ENCODE peak calls at places on chromosomes 5 and 9, in ten cellular contexts. O, C, V, Q, J, A, U, X, Y and I are unnamed samples.
A peak's percentile ranks its signal among the peaks of the same experiment; 100 is the strongest.

GRCh38 chr5:133744909-133745308 is 132.6 kb upstream of the FSTL4 start:
- DNase-seq in O (no peak), C (no peak), V (no peak), Q (no peak), J (no peak), A (no peak), U (no peak), X (no peak), Y (no peak), I (no peak)

GRCh38 chr9:92728831-92729734 is 35.5 kb downstream of the BICD2 start:
- DNase-seq in O (no peak), C (peak; percentile 54), V (peak; percentile 43), Q (no peak), J (no peak), A (no peak), U (no peak), X (peak; percentile 32), Y (no peak), I (peak; percentile 66)

GRCh38 chr5:84437673-84438315 is 53.1 kb upstream of the EDIL3 start:
- DNase-seq in O (peak; percentile 85), C (no peak), V (no peak), Q (no peak), J (no peak), A (no peak), U (no peak), X (no peak), Y (no peak), I (no peak)

GRCh38 chr5:119397518-119398380 is 41.9 kb downstream of the TNFAIP8 start:
- DNase-seq in O (peak; percentile 76), C (no peak), V (no peak), Q (no peak), J (no peak), A (no peak), U (no peak), X (no peak), Y (no peak), I (no peak)

GRCh38 chr9:112489039-112489546 is 2.5 kb downstream of the KIAA1958 start:
- DNase-seq in O (no peak), C (peak; percentile 40), V (no peak), Q (no peak), J (no peak), A (no peak), U (no peak), X (no peak), Y (no peak), I (no peak)

GRCh38 chr5:95029569-95030366 is 255.1 kb downstream of the MCTP1 start:
- DNase-seq in O (no peak), C (peak; percentile 3), V (no peak), Q (no peak), J (no peak), A (no peak), U (no peak), X (no peak), Y (no peak), I (no peak)

GRCh38 chr5:52961238-52961637 is 27.9 kb upstream of the ITGA2 start:
- DNase-seq in O (no peak), C (no peak), V (no peak), Q (no peak), J (no peak), A (no peak), U (no peak), X (no peak), Y (peak; percentile 45), I (no peak)

GRCh38 chr9:109560470-109561132 is 62.5 kb upstream of the PTPN3 start:
- DNase-seq in O (no peak), C (peak; percentile 88), V (peak; percentile 37), Q (no peak), J (no peak), A (no peak), U (no peak), X (no peak), Y (no peak), I (peak; percentile 74)

GRCh38 chr5:78467744-78468357 is 107.4 kb downstream of the SCAMP1 start:
- DNase-seq in O (peak; percentile 73), C (peak; percentile 44), V (no peak), Q (no peak), J (no peak), A (no peak), U (peak; percentile 6), X (no peak), Y (no peak), I (no peak)

GRCh38 chr5:79743846-79744605 is 54.4 kb downstream of the CMYA5 start:
- DNase-seq in O (no peak), C (peak; percentile 65), V (peak; percentile 71), Q (no peak), J (peak; percentile 23), A (no peak), U (no peak), X (no peak), Y (no peak), I (no peak)

GRCh38 chr5:1016036-1016435 is 7.4 kb downstream of the NKD2 start:
- DNase-seq in O (no peak), C (no peak), V (peak; percentile 33), Q (no peak), J (peak; percentile 21), A (no peak), U (no peak), X (no peak), Y (peak; percentile 65), I (peak; percentile 42)

GRCh38 chr5:10619649-10620048 is 55.8 kb downstream of the ANKRD33B start:
- DNase-seq in O (no peak), C (no peak), V (no peak), Q (no peak), J (no peak), A (no peak), U (no peak), X (no peak), Y (no peak), I (no peak)

GRCh38 chr5:82165740-82166530 is 112.2 kb downstream of the RPS23 start:
- DNase-seq in O (peak; percentile 98), C (peak; percentile 91), V (peak; percentile 81), Q (peak; percentile 30), J (peak; percentile 38), A (peak; percentile 49), U (peak; percentile 31), X (peak; percentile 79), Y (peak; percentile 78), I (peak; percentile 77)

GRCh38 chr5:76542887-76543690 is 80.1 kb downstream of the F2RL2 start:
- DNase-seq in O (peak; percentile 40), C (peak; percentile 29), V (peak; percentile 31), Q (peak; percentile 58), J (no peak), A (no peak), U (no peak), X (no peak), Y (no peak), I (peak; percentile 55)

GRCh38 chr5:32317056-32317455 is 4.3 kb upstream of the MTMR12 start:
- DNase-seq in O (no peak), C (no peak), V (no peak), Q (no peak), J (no peak), A (no peak), U (no peak), X (peak; percentile 43), Y (no peak), I (no peak)

GRCh38 chr9:133250741-133251170 is 24.2 kb downstream of the ABO start:
- DNase-seq in O (no peak), C (no peak), V (no peak), Q (no peak), J (no peak), A (peak; percentile 66), U (no peak), X (no peak), Y (no peak), I (no peak)
- H3K27me3 ChIP-seq in O (no peaks in the 10 kb centered on the region), C (no peaks in the 10 kb centered on the region), V (no peaks in the 10 kb centered on the region), Q (no peaks in the 10 kb centered on the region), J (no peaks in the 10 kb centered on the region), A (no peaks in the 10 kb centered on the region), U (peaks cover 44% of the 10 kb centered on the region), X (no peaks in the 10 kb centered on the region), Y (no peaks in the 10 kb centered on the region), I (no peaks in the 10 kb centered on the region)

GRCh38 chr5:151667083-151667482 is 19.6 kb downstream of the SPARC start:
- DNase-seq in O (no peak), C (no peak), V (no peak), Q (no peak), J (no peak), A (no peak), U (no peak), X (no peak), Y (no peak), I (no peak)
- H3K4me1 ChIP-seq in O (peaks cover 76% of the 10 kb centered on the region), C (no peaks in the 10 kb centered on the region), V (peaks cover 92% of the 10 kb centered on the region), Q (no peaks in the 10 kb centered on the region), J (peaks cover 71% of the 10 kb centered on the region), A (peaks cover 9% of the 10 kb centered on the region), U (no peaks in the 10 kb centered on the region), X (peaks cover 96% of the 10 kb centered on the region), Y (peaks cover 6% of the 10 kb centered on the region), I (peaks cover 4% of the 10 kb centered on the region)

DNA sequence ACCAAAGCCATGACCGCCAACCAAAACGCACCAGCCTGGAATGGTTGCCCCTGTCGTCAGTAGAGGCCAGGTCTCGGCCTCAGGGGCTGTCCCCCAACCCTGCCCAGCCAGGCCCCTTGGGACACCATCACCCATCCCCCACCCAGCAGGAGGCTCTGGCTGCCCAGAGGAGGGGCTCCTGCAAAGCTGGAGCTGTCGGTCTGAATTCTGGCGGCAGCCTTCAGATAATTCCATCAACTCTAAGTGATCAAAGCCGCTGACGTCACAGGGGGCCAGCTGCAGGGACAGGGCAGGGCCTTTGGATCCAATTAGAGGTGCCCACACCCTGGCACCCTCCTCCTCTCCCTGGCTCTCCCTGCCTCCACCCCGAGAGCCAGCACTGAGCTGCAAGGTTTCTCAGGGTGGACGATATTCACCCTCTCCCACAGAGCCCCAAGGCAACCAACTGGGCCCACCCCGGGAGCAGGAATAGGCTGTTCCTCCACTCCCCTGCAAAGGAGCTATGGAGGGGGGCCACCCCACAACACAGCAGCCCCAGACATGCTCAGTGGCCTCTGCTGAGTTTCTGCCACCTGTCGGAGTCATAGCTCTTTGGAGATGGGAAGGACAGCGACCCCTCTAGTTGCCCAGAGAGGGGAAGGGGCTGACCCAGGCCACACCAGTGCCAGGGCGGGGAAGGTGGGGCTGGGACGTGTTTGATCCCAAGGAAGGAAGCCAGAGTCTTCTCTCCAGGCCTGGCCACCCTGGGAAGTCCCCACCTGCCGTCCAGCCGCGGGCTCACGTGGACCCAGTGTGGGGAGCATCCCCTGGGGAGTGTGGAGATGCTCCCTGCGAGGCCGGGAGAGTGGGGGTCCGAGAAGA is 78.4 kb downstream of the NTNG2 start:
- DNase-seq in O (no peak), C (no peak), V (peak; percentile 50), Q (no peak), J (no peak), A (no peak), U (no peak), X (no peak), Y (no peak), I (no peak)
- H3K27me3 ChIP-seq in O (peaks cover 19% of the 10 kb centered on the region), C (peaks cover 4% of the 10 kb centered on the region), V (peaks cover 4% of the 10 kb centered on the region), Q (no peaks in the 10 kb centered on the region), J (peaks cover 5% of the 10 kb centered on the region), A (peaks cover 6% of the 10 kb centered on the region), U (peaks cover 87% of the 10 kb centered on the region), X (no peaks in the 10 kb centered on the region), Y (no peaks in the 10 kb centered on the region), I (no peaks in the 10 kb centered on the region)

GRCh38 chr5:158856794-158857193 is 242.9 kb downstream of the EBF1 start:
- DNase-seq in O (no peak), C (no peak), V (no peak), Q (no peak), J (no peak), A (no peak), U (no peak), X (no peak), Y (no peak), I (no peak)
- H3K4me1 ChIP-seq in O (no peaks in the 10 kb centered on the region), C (no peaks in the 10 kb centered on the region), V (peaks cover 33% of the 10 kb centered on the region), Q (peaks cover 22% of the 10 kb centered on the region), J (peaks cover 14% of the 10 kb centered on the region), A (no peaks in the 10 kb centered on the region), U (peaks cover 19% of the 10 kb centered on the region), X (peaks cover 19% of the 10 kb centered on the region), Y (no peaks in the 10 kb centered on the region), I (peaks cover 31% of the 10 kb centered on the region)